ENCODE peak calls at places on chromosomes 5 and 9, in nine cellular contexts. N, E, Z, M, J, B, I, V and W are unnamed samples.

GRCh38 chr9:37582548-37583157 is 6.5 kb upstream of the FBXO10 start:
- DNase-seq in Z (no peak), B (no peak), V (peak; percentile 49), J (no peak), M (no peak), I (no peak), N (no peak), E (peak; percentile 85), W (no peak)

GRCh38 chr9:95552814-95553546 is 36.2 kb upstream of the PTCH1 start:
- DNase-seq in M (no peak), J (peak; percentile 66), N (no peak), Z (no peak), E (no peak), V (peak; percentile 74), B (no peak), I (no peak), W (no peak)

GRCh38 chr9:96136992-96137665 is 164.8 kb downstream of the HSD17B3 start:
- DNase-seq in I (no peak), M (no peak), Z (peak; percentile 17), N (peak; percentile 15), B (no peak), E (peak; percentile 88), J (no peak), V (peak; percentile 31), W (peak; percentile 39)

GRCh38 chr5:115657883-115658233 is 32.0 kb upstream of the TMED7 start:
- DNase-seq in N (no peak), J (no peak), B (no peak), E (peak; percentile 83), Z (no peak), V (no peak), I (no peak), M (no peak), W (no peak)

GRCh38 chr9:105138306-105138801 is 106.1 kb upstream of the SLC44A1 start:
- DNase-seq in E (peak; percentile 34), M (no peak), J (no peak), Z (no peak), B (no peak), V (peak; percentile 56), I (no peak), N (no peak), W (no peak)

GRCh38 chr5:167671176-167671575 is 620.3 kb upstream of the WWC1 start:
- DNase-seq in N (no peak), E (peak; percentile 40), V (no peak), J (no peak), B (no peak), I (no peak), M (no peak), Z (no peak), W (no peak)

GRCh38 chr9:107488400-107489143 is 997 bp downstream of the KLF4 start:
- DNase-seq in B (no peak), Z (peak; percentile 18), M (no peak), E (peak; percentile 22), I (no peak), J (peak; percentile 87), V (peak; percentile 42), N (peak; percentile 71), W (no peak)

GRCh38 chr5:127762412-127762811 is 59.2 kb downstream of the CCDC192 start:
- DNase-seq in Z (no peak), I (no peak), V (no peak), N (no peak), J (no peak), E (no peak), M (no peak), B (no peak), W (no peak)

GRCh38 chr5:78360674-78361225 is 333 bp downstream of the SCAMP1 start:
- DNase-seq in V (no peak), N (peak; percentile 66), Z (peak; percentile 52), J (no peak), E (peak; percentile 5), B (peak; percentile 59), I (peak; percentile 85), M (peak; percentile 56), W (peak; percentile 56)

GRCh38 chr9:122268041-122268814 is 3.5 kb downstream of the MRRF start:
- DNase-seq in J (no peak), M (no peak), N (no peak), I (no peak), E (no peak), Z (no peak), V (no peak), B (no peak), W (no peak)

GRCh38 chr9:85425153-85425611 is 316.6 kb downstream of the AGTPBP1 start:
- DNase-seq in V (peak; percentile 93), E (peak; percentile 9), Z (peak; percentile 43), N (no peak), I (no peak), B (no peak), J (no peak), M (no peak), W (peak; percentile 8)

GRCh38 chr5:147391781-147392180 is 118.1 kb downstream of the DPYSL3 start:
- DNase-seq in V (peak; percentile 72), Z (no peak), M (no peak), B (no peak), J (peak; percentile 82), E (peak; percentile 91), I (no peak), N (no peak), W (no peak)

GRCh38 chr5:96794757-96795156 is 13.0 kb downstream of the ERAP1 start:
- DNase-seq in J (no peak), M (no peak), V (no peak), B (peak; percentile 36), E (no peak), N (no peak), Z (no peak), I (peak; percentile 48), W (no peak)

GRCh38 chr5:57299945-57300344 is 126.1 kb downstream of the GPBP1 start:
- DNase-seq in E (no peak), J (no peak), I (no peak), N (no peak), M (no peak), B (no peak), V (no peak), Z (no peak), W (no peak)

GRCh38 chr9:106947097-106947496 is 84.1 kb downstream of the ZNF462 start:
- DNase-seq in J (no peak), B (no peak), N (no peak), I (no peak), Z (no peak), M (no peak), V (no peak), E (no peak), W (no peak)

GRCh38 chr5:141841781-141842180 is 36.4 kb downstream of the PCDH1 start:
- DNase-seq in N (no peak), M (no peak), J (no peak), I (no peak), B (no peak), Z (no peak), V (no peak), E (no peak), W (no peak)

GRCh38 chr5:151101746-151102145 is 20.9 kb upstream of the TNIP1 start:
- DNase-seq in J (no peak), Z (no peak), V (no peak), I (no peak), B (no peak), M (no peak), N (no peak), E (no peak), W (no peak)

GRCh38 chr5:155978805-155979204 is 348.2 kb upstream of the SGCD start:
- DNase-seq in I (no peak), Z (no peak), M (no peak), V (no peak), B (no peak), N (no peak), J (no peak), E (no peak), W (no peak)

GRCh38 chr9:18921677-18922076 is 111.3 kb downstream of the SAXO1 start:
- DNase-seq in E (peak; percentile 9), M (no peak), Z (no peak), I (no peak), B (no peak), V (no peak), N (no peak), J (no peak), W (no peak)

GRCh38 chr9:347667-348292 is 133.1 kb downstream of the DOCK8 start:
- DNase-seq in B (no peak), V (peak; percentile 43), Z (no peak), J (no peak), M (no peak), N (no peak), E (peak; percentile 41), I (no peak), W (no peak)

GRCh38 chr9:96719538-96720315 is 58.2 kb downstream of the ZNF510 start:
- DNase-seq in N (no peak), Z (no peak), E (no peak), I (no peak), J (no peak), V (no peak), B (no peak), M (no peak), W (no peak)

GRCh38 chr5:81420039-81420667 is 26.2 kb upstream of the ACOT12 start:
- DNase-seq in V (no peak), B (no peak), E (peak; percentile 96), M (no peak), J (no peak), Z (no peak), N (no peak), I (no peak), W (no peak)